ENCODE peak calls at places on chromosome 14, in five cellular contexts. One of them, this sample, is unnamed.

GRCh38 chr14:64729386-64730060 is 25.3 kb downstream of the PLEKHG3 start:
- DNase-seq in prostate gland: no peak
- DNase-seq in GM23338: no peak
- DNase-seq in suprapubic skin: no peak
- DNase-seq in sigmoid colon: no peak
- DNase-seq in this sample: no peak

GRCh38 chr14:97107070-97107469 is 309.9 kb downstream of the VRK1 start:
- DNase-seq in suprapubic skin: no peak
- DNase-seq in GM23338: no peak
- DNase-seq in prostate gland: no peak
- DNase-seq in sigmoid colon: no peak
- DNase-seq in this sample: no peak

GRCh38 chr14:104792101-104792884 is 3.3 kb downstream of the AKT1 start:
- DNase-seq in prostate gland: no peak
- DNase-seq in GM23338: no peak
- DNase-seq in suprapubic skin: no peak
- DNase-seq in sigmoid colon: no peak
- DNase-seq in this sample: no peak

GRCh38 chr14:90903101-90903500 is 86.9 kb upstream of the TTC7B start:
- DNase-seq in prostate gland: peak
- DNase-seq in sigmoid colon: peak
- DNase-seq in GM23338: peak
- DNase-seq in suprapubic skin: no peak
- DNase-seq in this sample: peak

GRCh38 chr14:59632381-59632780 is 55.8 kb upstream of the CCDC175 start:
- DNase-seq in suprapubic skin: no peak
- DNase-seq in sigmoid colon: no peak
- DNase-seq in prostate gland: peak
- DNase-seq in GM23338: peak
- DNase-seq in this sample: peak

GRCh38 chr14:90624228-90624627 is 192.0 kb downstream of the TTC7B start:
- DNase-seq in prostate gland: peak
- DNase-seq in suprapubic skin: no peak
- DNase-seq in sigmoid colon: peak
- DNase-seq in GM23338: no peak
- DNase-seq in this sample: no peak

GRCh38 chr14:63853831-63854293 is 1.1 kb downstream of the SYNE2 start:
- DNase-seq in GM23338: peak
- DNase-seq in sigmoid colon: peak
- DNase-seq in suprapubic skin: peak
- DNase-seq in prostate gland: peak
- DNase-seq in this sample: peak

GRCh38 chr14:22547948-22548750 is 40.9 kb downstream of the DAD1 start:
- DNase-seq in sigmoid colon: no peak
- DNase-seq in suprapubic skin: no peak
- DNase-seq in GM23338: no peak
- DNase-seq in prostate gland: no peak
- DNase-seq in this sample: no peak

GRCh38 chr14:26068060-26068459 is 529.8 kb downstream of the NOVA1 start:
- DNase-seq in prostate gland: no peak
- DNase-seq in suprapubic skin: no peak
- DNase-seq in sigmoid colon: no peak
- DNase-seq in GM23338: no peak
- DNase-seq in this sample: no peak

GRCh38 chr14:38291681-38292459 is 36.0 kb upstream of the CLEC14A start:
- DNase-seq in prostate gland: no peak
- DNase-seq in GM23338: no peak
- DNase-seq in sigmoid colon: no peak
- DNase-seq in suprapubic skin: no peak
- DNase-seq in this sample: no peak

GRCh38 chr14:104288272-104288671 is 149.9 kb downstream of the KIF26A start:
- DNase-seq in GM23338: no peak
- DNase-seq in prostate gland: no peak
- DNase-seq in sigmoid colon: peak
- DNase-seq in suprapubic skin: peak
- DNase-seq in this sample: peak

GRCh38 chr14:54577977-54578376 is 11.0 kb downstream of the SAMD4A start:
- DNase-seq in prostate gland: no peak
- DNase-seq in GM23338: no peak
- DNase-seq in suprapubic skin: no peak
- DNase-seq in sigmoid colon: no peak
- DNase-seq in this sample: no peak

DNA sequence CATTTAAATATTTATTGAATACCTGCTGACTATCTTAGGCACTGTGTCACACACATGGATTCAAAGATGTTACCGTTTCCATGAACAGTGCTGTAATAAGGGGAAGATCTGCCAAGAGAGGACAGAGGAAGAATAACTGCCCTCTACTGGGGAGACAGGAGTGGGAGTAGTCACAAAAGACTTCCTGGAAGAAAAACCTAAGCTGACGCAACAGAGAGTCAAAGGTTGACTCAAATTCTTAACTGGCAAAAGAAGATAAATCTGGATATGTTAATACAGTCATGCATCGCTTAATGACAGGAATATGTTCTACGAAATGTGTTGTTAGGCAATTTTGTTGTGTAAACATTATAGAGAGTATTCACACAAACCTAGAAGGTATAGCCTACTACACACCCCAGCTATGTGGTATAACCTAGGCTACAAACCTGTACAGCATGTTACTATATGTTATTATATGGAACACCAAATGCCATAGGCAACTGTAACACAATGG is 51.5 kb downstream of the DCAF5 start:
- DNase-seq in suprapubic skin: no peak
- DNase-seq in GM23338: peak
- DNase-seq in prostate gland: peak
- DNase-seq in sigmoid colon: no peak
- DNase-seq in this sample: no peak
- TF ChIP-seq POLR2AphosphoS5 in suprapubic skin: no peak
- TF ChIP-seq POLR2AphosphoS5 in GM23338: no peak
- TF ChIP-seq POLR2AphosphoS5 in prostate gland: peak
- TF ChIP-seq POLR2AphosphoS5 in sigmoid colon: peak
- TF ChIP-seq POLR2AphosphoS5 in this sample: peak

DNA sequence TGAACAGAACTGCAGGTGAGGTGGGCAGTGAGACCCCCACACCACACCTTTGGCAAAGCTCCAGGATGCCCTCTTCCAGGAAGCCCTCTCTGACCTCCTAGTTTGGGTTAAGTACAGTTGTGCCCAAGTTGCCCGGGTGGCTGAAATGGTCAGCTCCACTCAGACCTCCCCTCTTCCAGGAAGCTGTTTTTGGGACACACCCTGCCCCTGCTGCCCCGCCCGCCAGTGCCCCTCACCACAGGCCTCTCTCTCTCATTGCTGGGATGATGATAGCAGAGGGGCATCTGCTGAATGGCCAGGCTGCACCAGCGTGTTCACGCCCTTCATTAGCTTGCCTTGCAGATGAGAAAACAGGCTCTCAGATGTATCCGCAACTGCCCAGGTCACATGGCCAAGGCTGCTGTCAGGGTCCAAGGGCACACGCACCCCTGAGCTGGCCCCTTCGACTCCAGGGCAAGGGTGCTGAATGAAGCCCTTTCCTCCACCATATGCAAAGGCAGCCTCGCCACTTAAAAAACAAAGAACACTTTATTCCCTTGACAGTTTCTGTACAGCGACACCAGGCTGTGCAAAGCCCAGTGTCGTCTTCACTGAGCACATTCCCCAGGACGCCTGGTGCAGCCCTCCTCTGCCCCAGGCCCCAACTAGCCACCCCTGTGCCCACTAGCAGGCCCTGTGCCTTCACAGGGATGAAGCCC is 15.5 kb downstream of the SLC25A29 start:
- DNase-seq in GM23338: no peak
- DNase-seq in prostate gland: no peak
- DNase-seq in suprapubic skin: peak
- DNase-seq in sigmoid colon: no peak
- DNase-seq in this sample: no peak
- TF ChIP-seq POLR2AphosphoS5 in GM23338: peak
- TF ChIP-seq POLR2AphosphoS5 in prostate gland: no peak
- TF ChIP-seq POLR2AphosphoS5 in suprapubic skin: no peak
- TF ChIP-seq POLR2AphosphoS5 in sigmoid colon: no peak
- TF ChIP-seq POLR2AphosphoS5 in this sample: no peak

GRCh38 chr14:58297412-58297761 is 968 bp upstream of the ARID4A start:
- DNase-seq in prostate gland: no peak
- DNase-seq in sigmoid colon: no peak
- DNase-seq in suprapubic skin: peak
- DNase-seq in GM23338: peak
- DNase-seq in this sample: no peak

GRCh38 chr14:58298880-58299664 is 717 bp downstream of the ARID4A start:
- DNase-seq in suprapubic skin: peak
- DNase-seq in prostate gland: peak
- DNase-seq in GM23338: peak
- DNase-seq in sigmoid colon: peak
- DNase-seq in this sample: peak

GRCh38 chr14:58297762-58298476 is 436 bp upstream of the ARID4A start:
- DNase-seq in GM23338: peak
- DNase-seq in suprapubic skin: peak
- DNase-seq in prostate gland: peak
- DNase-seq in sigmoid colon: peak
- DNase-seq in this sample: peak

GRCh38 chr14:58299665-58300202 is 1.4 kb downstream of the ARID4A start:
- DNase-seq in GM23338: peak
- DNase-seq in suprapubic skin: no peak
- DNase-seq in prostate gland: peak
- DNase-seq in sigmoid colon: no peak
- DNase-seq in this sample: no peak

GRCh38 chr14:58298477-58298879 is at the start of gene ARID4A:
- DNase-seq in sigmoid colon: peak
- DNase-seq in suprapubic skin: peak
- DNase-seq in prostate gland: no peak
- DNase-seq in GM23338: no peak
- DNase-seq in this sample: peak
- TF ChIP-seq POLR2AphosphoS5 in sigmoid colon: peak
- TF ChIP-seq POLR2AphosphoS5 in suprapubic skin: peak
- TF ChIP-seq POLR2AphosphoS5 in prostate gland: no peak
- TF ChIP-seq POLR2AphosphoS5 in GM23338: peak
- TF ChIP-seq POLR2AphosphoS5 in this sample: peak

DNA sequence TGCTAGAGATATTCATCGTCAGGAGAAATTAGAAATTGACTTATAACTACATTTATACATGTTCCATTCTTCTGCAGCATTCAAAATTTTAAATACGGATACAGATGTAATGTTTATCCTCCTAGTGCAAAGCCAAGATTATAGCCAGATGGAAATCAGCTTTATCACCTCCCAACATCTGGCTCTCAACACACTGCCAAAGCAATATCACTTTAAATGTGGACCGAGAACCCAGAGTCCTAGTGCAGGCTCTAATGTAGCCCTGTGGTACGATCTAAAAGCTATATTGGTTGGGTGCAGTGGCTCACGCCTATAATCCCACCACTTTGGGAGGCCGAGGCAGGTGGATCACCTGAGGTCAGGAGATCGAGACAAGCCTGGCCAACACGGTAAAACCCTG is 6.5 kb downstream of the MLH3 start:
- DNase-seq in GM23338: no peak
- DNase-seq in suprapubic skin: no peak
- DNase-seq in prostate gland: no peak
- DNase-seq in sigmoid colon: no peak
- DNase-seq in this sample: no peak
- TF ChIP-seq POLR2AphosphoS5 in GM23338: no peak
- TF ChIP-seq POLR2AphosphoS5 in suprapubic skin: no peak
- TF ChIP-seq POLR2AphosphoS5 in prostate gland: no peak
- TF ChIP-seq POLR2AphosphoS5 in sigmoid colon: no peak
- TF ChIP-seq POLR2AphosphoS5 in this sample: no peak

GRCh38 chr14:31930493-31931225 is 146.4 kb upstream of the ARHGAP5 start:
- DNase-seq in suprapubic skin: no peak
- DNase-seq in GM23338: no peak
- DNase-seq in sigmoid colon: no peak
- DNase-seq in prostate gland: no peak
- DNase-seq in this sample: no peak

GRCh38 chr14:31926652-31927347 is 150.3 kb upstream of the ARHGAP5 start:
- DNase-seq in GM23338: no peak
- DNase-seq in sigmoid colon: no peak
- DNase-seq in suprapubic skin: no peak
- DNase-seq in prostate gland: no peak
- DNase-seq in this sample: no peak

GRCh38 chr14:31926123-31926522 is 151.0 kb upstream of the ARHGAP5 start:
- DNase-seq in GM23338: peak
- DNase-seq in prostate gland: no peak
- DNase-seq in sigmoid colon: no peak
- DNase-seq in suprapubic skin: no peak
- DNase-seq in this sample: no peak

GRCh38 chr14:31930070-31930469 is 147.0 kb upstream of the ARHGAP5 start:
- DNase-seq in sigmoid colon: no peak
- DNase-seq in GM23338: no peak
- DNase-seq in prostate gland: no peak
- DNase-seq in suprapubic skin: no peak
- DNase-seq in this sample: no peak

DNA sequence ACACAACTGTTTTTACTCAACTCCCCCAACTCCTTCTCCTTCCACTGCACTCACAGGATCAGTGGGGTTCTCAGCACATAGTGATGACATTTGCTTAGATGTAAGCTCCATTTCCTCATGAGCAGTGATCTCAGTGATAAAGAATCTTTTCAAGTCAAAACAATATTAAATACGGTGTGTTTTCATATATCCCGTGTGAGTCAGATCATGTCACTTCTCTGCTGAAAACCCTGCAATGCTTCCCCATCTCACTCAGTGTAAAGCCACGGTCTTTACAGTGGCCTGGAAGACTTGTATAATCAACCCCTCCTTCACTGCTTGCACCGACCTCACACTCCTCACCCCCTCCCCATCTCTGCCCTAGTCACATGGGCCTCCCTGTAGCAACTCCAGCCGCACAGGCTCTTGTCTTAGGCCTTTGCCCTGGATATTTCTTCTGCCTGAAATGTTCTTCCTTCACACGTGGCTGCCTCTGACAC is 149.7 kb upstream of the ARHGAP5 start:
- DNase-seq in prostate gland: no peak
- DNase-seq in sigmoid colon: no peak
- DNase-seq in GM23338: peak
- DNase-seq in suprapubic skin: no peak
- DNase-seq in this sample: no peak
- TF ChIP-seq POLR2AphosphoS5 in prostate gland: no peak
- TF ChIP-seq POLR2AphosphoS5 in sigmoid colon: no peak
- TF ChIP-seq POLR2AphosphoS5 in GM23338: no peak
- TF ChIP-seq POLR2AphosphoS5 in suprapubic skin: no peak
- TF ChIP-seq POLR2AphosphoS5 in this sample: no peak

DNA sequence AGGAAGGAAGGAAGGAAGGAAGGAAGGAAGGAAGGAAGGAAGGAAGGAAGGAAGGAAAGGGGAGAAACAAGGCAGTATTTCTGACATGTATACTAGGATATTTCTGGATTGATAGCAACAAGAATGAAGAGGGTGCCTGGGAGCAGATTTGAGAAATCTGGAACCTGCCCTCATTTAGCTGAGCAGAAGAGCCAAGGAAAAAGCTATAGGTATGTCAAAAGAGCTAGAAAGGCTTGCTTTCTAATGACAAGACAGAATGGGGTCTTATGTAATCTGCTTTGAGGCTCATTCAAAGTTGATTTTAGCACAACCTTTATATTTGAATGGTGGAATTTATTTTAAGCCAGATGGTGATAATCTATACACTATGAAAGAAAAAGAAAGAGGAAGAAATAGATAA is 76.5 kb upstream of the FLRT2 start:
- DNase-seq in GM23338: no peak
- DNase-seq in suprapubic skin: no peak
- DNase-seq in prostate gland: no peak
- DNase-seq in sigmoid colon: no peak
- DNase-seq in this sample: no peak
- TF ChIP-seq POLR2AphosphoS5 in GM23338: no peak
- TF ChIP-seq POLR2AphosphoS5 in suprapubic skin: no peak
- TF ChIP-seq POLR2AphosphoS5 in prostate gland: no peak
- TF ChIP-seq POLR2AphosphoS5 in sigmoid colon: no peak
- TF ChIP-seq POLR2AphosphoS5 in this sample: no peak